ENCODE peak calls at places on chromosomes 16 and 17, in five cellular contexts. A, P, I, U and V are unnamed samples.

GRCh38 chr16:53945996-53946395 is 242.0 kb downstream of the FTO start:
- DNase-seq in U (no peak), A (peak), I (no peak), P (peak), V (peak)

GRCh38 chr17:80393491-80393890 is 21.5 kb upstream of the ENDOV start:
- DNase-seq in I (no peak), P (no peak), A (no peak), U (no peak), V (no peak)

GRCh38 chr17:79844869-79845600 is 5.8 kb upstream of the CBX4 start:
- DNase-seq in U (peak), P (peak), A (no peak), I (peak), V (peak)

GRCh38 chr17:82936768-82937171 is 96.9 kb upstream of the ZNF750 start:
- DNase-seq in A (no peak), P (no peak), U (no peak), I (no peak), V (no peak)

GRCh38 chr17:70499067-70499786 is 329.9 kb downstream of the KCNJ2 start:
- DNase-seq in U (no peak), P (no peak), A (no peak), I (no peak), V (no peak)

GRCh38 chr16:1823821-1824220 is 2.8 kb downstream of the HAGH start:
- DNase-seq in A (no peak), I (no peak), U (no peak), P (peak), V (peak)

GRCh38 chr16:88376053-88376834 is 6.5 kb upstream of the ZNF469 start:
- DNase-seq in A (no peak), U (no peak), I (peak), P (no peak), V (no peak)

GRCh38 chr17:15965510-15965909 is 20.6 kb downstream of the ADORA2B start:
- DNase-seq in A (no peak), U (no peak), P (no peak), I (no peak), V (no peak)

GRCh38 chr16:85570735-85571562 is 42.2 kb upstream of the GSE1 start:
- DNase-seq in U (peak), I (no peak), A (no peak), P (no peak), V (peak)

GRCh38 chr17:48542956-48543853 is 1.7 kb downstream of the HOXB2 start:
- DNase-seq in U (peak), A (no peak), P (peak), I (no peak), V (peak)

GRCh38 chr17:59357929-59358328 is 26.5 kb downstream of the YPEL2 start:
- DNase-seq in U (no peak), P (no peak), I (no peak), A (no peak), V (no peak)

GRCh38 chr16:21645261-21645721 is 7.1 kb downstream of the IGSF6 start:
- DNase-seq in P (no peak), U (peak), I (no peak), A (no peak), V (peak)

GRCh38 chr17:75524971-75525805 is at the start of gene LLGL2:
- DNase-seq in I (peak), P (peak), A (peak), U (peak), V (peak)

GRCh38 chr17:80901319-80901718 is 90.3 kb upstream of the CHMP6 start:
- DNase-seq in P (no peak), U (peak), I (no peak), A (no peak), V (peak)

GRCh38 chr16:18983565-18984424 is at the start of gene TMC7:
- DNase-seq in I (peak), A (peak), U (peak), P (peak), V (peak)
- TF ChIP-seq CTCF in I (peak), A (peak), U (peak), P (peak), V (peak)

GRCh38 chr17:28469376-28469775 is 4.1 kb upstream of the SLC13A2 start:
- DNase-seq in P (no peak), A (no peak), I (no peak), U (no peak), V (no peak)

GRCh38 chr17:28466001-28466400 is 7.4 kb upstream of the SLC13A2 start:
- DNase-seq in P (no peak), I (no peak), A (no peak), U (no peak), V (no peak)

GRCh38 chr17:28467456-28468025 is 5.9 kb upstream of the SLC13A2 start:
- DNase-seq in I (no peak), P (no peak), U (no peak), A (no peak), V (no peak)

GRCh38 chr17:28468781-28469180 is 4.7 kb upstream of the SLC13A2 start:
- DNase-seq in I (no peak), A (no peak), P (no peak), U (peak), V (peak)

GRCh38 chr17:28466521-28467048 is 6.9 kb upstream of the SLC13A2 start:
- DNase-seq in U (no peak), P (no peak), I (no peak), A (no peak), V (no peak)
- TF ChIP-seq CTCF in U (no peak), P (no peak), I (no peak), A (no peak), V (no peak)

GRCh38 chr17:46876926-46877325 is 25.5 kb downstream of the WNT9B start:
- DNase-seq in A (no peak), U (no peak), I (no peak), P (no peak), V (no peak)

GRCh38 chr17:46874906-46875305 is 23.5 kb downstream of the WNT9B start:
- DNase-seq in A (no peak), U (no peak), I (no peak), P (no peak), V (no peak)

GRCh38 chr17:46877466-46877865 is 26.1 kb downstream of the WNT9B start:
- DNase-seq in I (no peak), P (no peak), U (no peak), A (no peak), V (no peak)

GRCh38 chr17:46875849-46876352 is 24.5 kb downstream of the WNT9B start:
- DNase-seq in P (no peak), A (no peak), U (no peak), I (no peak), V (no peak)

GRCh38 chr17:46876353-46876887 is 25.0 kb downstream of the WNT9B start:
- DNase-seq in A (peak), I (no peak), P (no peak), U (no peak), V (peak)
- TF ChIP-seq CTCF in A (peak), I (peak), P (peak), U (peak), V (no peak)

GRCh38 chr16:3021449-3022207 is 1.5 kb downstream of the TNFRSF12A start:
- DNase-seq in P (peak), U (peak), A (peak), I (peak), V (peak)
- TF ChIP-seq CTCF in P (peak), U (peak), A (peak), I (peak), V (peak)

GRCh38 chr17:45768000-45768399 is 16.1 kb upstream of the CRHR1 start:
- DNase-seq in I (no peak), A (no peak), U (no peak), P (no peak), V (no peak)
- TF ChIP-seq CTCF in I (no peak), A (peak), U (no peak), P (no peak), V (no peak)

GRCh38 chr17:49703557-49704277 is 4.0 kb downstream of the SLC35B1 start:
- DNase-seq in U (no peak), A (peak), I (peak), P (peak), V (peak)

GRCh38 chr17:49707608-49708514 is at the start of gene SLC35B1:
- DNase-seq in A (peak), I (peak), U (peak), P (peak), V (peak)

GRCh38 chr17:49708515-49709161 is 874 bp upstream of the SLC35B1 start:
- DNase-seq in I (no peak), A (no peak), U (peak), P (no peak), V (no peak)

GRCh38 chr17:49705254-49705653 is 2.5 kb downstream of the SLC35B1 start:
- DNase-seq in A (no peak), I (no peak), U (no peak), P (no peak), V (no peak)

GRCh38 chr17:49707246-49707607 is 537 bp downstream of the SLC35B1 start:
- DNase-seq in A (no peak), U (no peak), P (peak), I (no peak), V (no peak)
- TF ChIP-seq CTCF in A (no peak), U (no peak), P (no peak), I (no peak), V (no peak)